ENCODE peak calls at places on chromosomes 12 and 14, in five cellular contexts. J is A549, Y is endothelial cell of umbilical vein, R is K562, M is NB4. A is an unnamed sample.

GRCh38 chr12:76714861-76715260 is 49.1 kb upstream of the ZDHHC17 start:
- DNase-seq in J (no peak), Y (no peak), R (no peak), M (no peak), A (no peak)

GRCh38 chr14:65588426-65589140 is 176.1 kb downstream of the FUT8 start:
- DNase-seq in J (no peak), Y (no peak), R (no peak), M (no peak), A (no peak)

GRCh38 chr12:6950944-6951540 is at the start of gene PTPN6:
- DNase-seq in J (no peak), Y (no peak), R (no peak), M (peak), A (no peak)

GRCh38 chr14:100578552-100578951 is 8.7 kb downstream of the BEGAIN start:
- DNase-seq in J (peak), Y (no peak), R (no peak), M (no peak), A (no peak)

GRCh38 chr12:92030618-92031017 is 115.0 kb downstream of the BTG1 start:
- DNase-seq in J (no peak), Y (peak), R (no peak), M (peak), A (peak)

GRCh38 chr12:70982991-70983390 is 62.5 kb upstream of the PTPRR start:
- DNase-seq in J (no peak), Y (no peak), R (no peak), M (no peak), A (no peak)

GRCh38 chr12:3207858-3208257 is 130.7 kb downstream of the TSPAN9 start:
- DNase-seq in J (peak), Y (no peak), R (peak), M (peak), A (no peak)

GRCh38 chr12:131487379-131488129 is 223.3 kb upstream of the SFSWAP start:
- DNase-seq in J (peak), Y (no peak), R (no peak), M (no peak), A (no peak)

GRCh38 chr14:31360919-31361662 is 59.3 kb downstream of the HEATR5A start:
- DNase-seq in J (peak), Y (peak), R (no peak), M (no peak), A (no peak)

GRCh38 chr12:102478416-102479098 is 1.8 kb downstream of the IGF1 start:
- DNase-seq in J (no peak), Y (no peak), R (no peak), M (no peak), A (peak)

GRCh38 chr14:48963231-48963630 is 622.9 kb downstream of the RPS29 start:
- DNase-seq in J (no peak), Y (no peak), R (no peak), M (no peak), A (no peak)
- TF ChIP-seq MYC in J (no peak), Y (no peak), R (no peak), M (no peak), A (no peak)

GRCh38 chr12:55693323-55694187 is 14.1 kb downstream of the ITGA7 start:
- DNase-seq in J (no peak), Y (no peak), R (no peak), M (no peak), A (no peak)
- TF ChIP-seq MYC in J (no peak), Y (no peak), R (no peak), M (no peak), A (no peak)

DNA sequence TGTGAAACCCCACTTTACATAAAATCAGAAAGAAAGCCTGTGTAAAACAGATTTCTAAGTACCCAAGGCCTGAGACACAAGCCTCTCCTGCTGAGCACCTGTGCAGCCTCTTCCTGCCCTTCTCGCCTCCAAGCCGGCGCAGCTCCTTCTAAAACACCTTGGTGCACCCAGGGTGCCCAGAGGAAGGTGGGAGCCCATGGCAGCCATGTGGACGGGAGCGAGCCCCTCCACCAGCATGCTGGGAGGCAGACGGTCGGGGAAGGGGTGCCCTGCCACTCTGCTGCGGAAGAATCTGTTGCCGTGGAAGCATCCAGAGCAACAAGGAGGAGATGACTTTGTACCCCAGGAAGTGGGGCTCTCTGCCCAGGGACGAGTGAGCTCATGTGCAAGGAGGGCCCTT is 103.1 kb upstream of the C14orf180 start:
- DNase-seq in J (no peak), Y (no peak), R (no peak), M (no peak), A (no peak)
- TF ChIP-seq MYC in J (no peak), Y (no peak), R (no peak), M (no peak), A (no peak)

DNA sequence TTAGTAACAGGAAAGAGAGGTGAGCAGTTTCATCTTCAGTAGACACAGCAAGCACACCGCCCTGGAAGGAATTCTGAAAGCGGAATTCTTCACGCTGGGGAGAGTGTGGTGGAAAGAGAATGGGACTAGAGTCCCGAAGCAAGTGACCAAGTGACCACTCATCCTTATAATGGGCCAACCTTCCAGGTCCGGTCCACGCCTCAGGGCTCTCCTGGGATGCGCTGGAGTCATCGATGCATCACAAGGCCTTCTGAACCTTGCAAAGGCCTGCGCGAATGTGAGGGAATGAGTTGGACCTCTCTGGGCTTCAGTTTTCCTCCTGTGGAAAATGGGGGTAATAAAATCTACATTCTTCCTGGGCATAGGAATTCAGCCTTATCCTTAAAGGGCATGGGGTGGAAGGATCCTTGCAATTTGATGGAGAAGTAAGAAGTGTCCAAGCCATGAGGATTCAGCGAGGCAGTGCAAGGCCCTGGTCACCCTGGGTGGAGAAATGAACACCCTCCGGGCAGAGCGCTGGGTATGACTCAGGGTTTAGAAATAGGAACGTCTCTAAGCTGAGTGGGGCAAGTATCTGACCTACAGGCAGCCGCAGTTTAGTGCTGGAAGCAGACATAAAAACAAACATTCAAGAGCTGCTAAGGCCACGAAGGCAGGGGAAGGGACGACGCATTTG is 97.7 kb downstream of the SETD3 start:
- DNase-seq in J (peak), Y (no peak), R (no peak), M (peak), A (no peak)
- TF ChIP-seq MYC in J (no peak), Y (no peak), R (no peak), M (no peak), A (no peak)

DNA sequence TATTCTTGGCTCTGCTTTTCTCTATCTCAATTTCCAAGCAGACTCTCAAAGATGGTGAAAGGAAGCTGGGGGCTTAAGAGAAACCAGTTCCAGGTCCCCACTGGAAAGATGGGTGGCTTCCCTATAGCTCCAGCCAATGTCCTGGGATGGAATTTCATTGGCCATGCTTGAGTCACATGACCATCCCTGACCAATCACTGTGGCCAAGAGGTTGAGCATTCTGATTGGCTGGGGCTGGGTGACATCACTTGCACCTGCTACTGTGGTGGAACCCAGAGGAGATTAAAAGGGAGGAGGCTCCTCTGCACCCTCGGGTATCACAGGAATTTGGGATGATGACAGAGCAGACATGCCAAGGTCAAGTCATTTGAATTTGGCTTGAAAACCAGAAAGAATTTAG is 436.5 kb downstream of the TMEM132D start:
- DNase-seq in J (no peak), Y (no peak), R (peak), M (no peak), A (no peak)
- TF ChIP-seq MYC in J (no peak), Y (no peak), R (no peak), M (no peak), A (no peak)

GRCh38 chr14:71492346-71492745 is 439.9 kb upstream of the RGS6 start:
- DNase-seq in J (no peak), Y (no peak), R (no peak), M (no peak), A (no peak)

GRCh38 chr14:71497645-71498086 is 434.6 kb upstream of the RGS6 start:
- DNase-seq in J (no peak), Y (peak), R (no peak), M (no peak), A (peak)

GRCh38 chr14:71499018-71499417 is 433.2 kb upstream of the RGS6 start:
- DNase-seq in J (no peak), Y (no peak), R (no peak), M (no peak), A (no peak)

GRCh38 chr14:71498151-71498734 is 434.0 kb upstream of the RGS6 start:
- DNase-seq in J (no peak), Y (no peak), R (no peak), M (no peak), A (no peak)
- TF ChIP-seq MYC in J (no peak), Y (no peak), R (no peak), M (no peak), A (no peak)

GRCh38 chr14:24890716-24891115 is 159.2 kb downstream of the STXBP6 start:
- DNase-seq in J (no peak), Y (no peak), R (no peak), M (no peak), A (no peak)

GRCh38 chr14:24891987-24892729 is 157.8 kb downstream of the STXBP6 start:
- DNase-seq in J (no peak), Y (no peak), R (no peak), M (no peak), A (no peak)

GRCh38 chr14:24887623-24888304 is 162.2 kb downstream of the STXBP6 start:
- DNase-seq in J (no peak), Y (no peak), R (no peak), M (no peak), A (no peak)

GRCh38 chr14:24888532-24888931 is 161.4 kb downstream of the STXBP6 start:
- DNase-seq in J (no peak), Y (no peak), R (no peak), M (no peak), A (no peak)

GRCh38 chr14:24889843-24890242 is 160.1 kb downstream of the STXBP6 start:
- DNase-seq in J (no peak), Y (no peak), R (no peak), M (no peak), A (no peak)
- TF ChIP-seq MYC in J (no peak), Y (no peak), R (no peak), M (no peak), A (no peak)